ENCODE peak calls at places on chromosomes 13 and 19, in four cellular contexts. S is K562, O is WTC11, N is SK-N-SH. Z is an unnamed sample.
A peak's percentile ranks its signal among the peaks of the same experiment; 100 is the strongest.

GRCh38 chr13:95898256-95898655 is 154.9 kb downstream of the UGGT2 start:
- DNase-seq in S (no peak), O (no peak), N (no peak), Z (no peak)

GRCh38 chr19:16445238-16446107 is 26.3 kb downstream of the EPS15L1 start:
- DNase-seq in S (no peak), O (no peak), N (no peak), Z (no peak)

GRCh38 chr19:1037553-1038115 is 2.3 kb upstream of the ABCA7 start:
- DNase-seq in O (no peak), N (no peak), S (no peak), Z (no peak)

GRCh38 chr19:29953352-29954247 is 11.6 kb downstream of the URI1 start:
- DNase-seq in N (no peak), S (no peak), O (no peak), Z (no peak)

GRCh38 chr13:41257535-41257934 is 5.8 kb downstream of the MTRF1 start:
- DNase-seq in O (no peak), N (no peak), S (no peak), Z (no peak)

GRCh38 chr19:10439588-10439987 is 19.2 kb downstream of the PDE4A start:
- DNase-seq in O (no peak), S (no peak), N (no peak), Z (no peak)

GRCh38 chr13:87684850-87685735 is 13.9 kb downstream of the SLITRK5 start:
- DNase-seq in S (no peak), N (no peak), O (no peak), Z (no peak)

GRCh38 chr13:22114630-22115311 is 443.9 kb downstream of the FGF9 start:
- DNase-seq in O (no peak), S (no peak), N (no peak), Z (no peak)

GRCh38 chr13:90414691-90415596 is 932.5 kb upstream of the MIR17HG start:
- DNase-seq in O (no peak), N (no peak), S (no peak), Z (no peak)

GRCh38 chr13:48278806-48279205 is 24.7 kb upstream of the RB1 start:
- DNase-seq in N (no peak), O (no peak), S (no peak), Z (no peak)

GRCh38 chr19:19600793-19601346 is 17.6 kb downstream of the PBX4 start:
- DNase-seq in N (no peak), O (no peak), S (no peak), Z (no peak)

GRCh38 chr19:30651066-30651465 is 278.9 kb downstream of the ZNF536 start:
- DNase-seq in S (no peak), O (no peak), N (no peak), Z (no peak)

GRCh38 chr13:87255394-87255793 is 415.8 kb upstream of the SLITRK5 start:
- DNase-seq in O (no peak), S (no peak), N (no peak), Z (no peak)

GRCh38 chr13:27170221-27170520 is 1.4 kb downstream of the USP12 start:
- DNase-seq in O (no peak), S (no peak), N (no peak), Z (no peak)

GRCh38 chr19:28497137-28497536 is 715.8 kb downstream of the UQCRFS1 start:
- DNase-seq in O (no peak), S (no peak), N (no peak), Z (no peak)

GRCh38 chr13:102770435-102770834 is 3.2 kb downstream of the TEX30 start:
- DNase-seq in N (no peak), O (no peak), S (no peak), Z (no peak)

GRCh38 chr13:49214917-49215376 is 5.2 kb upstream of the MLNR start:
- DNase-seq in S (no peak), O (peak; percentile 43), N (no peak), Z (no peak)

GRCh38 chr13:61036715-61037114 is 378.9 kb downstream of the PCDH20 start:
- DNase-seq in N (no peak), S (no peak), O (no peak), Z (no peak)

GRCh38 chr13:59483441-59484116 is 680.1 kb downstream of the DIAPH3 start:
- DNase-seq in S (no peak), O (peak; percentile 16), N (peak; percentile 48), Z (no peak)

GRCh38 chr19:39498262-39499081 is at the start of gene DLL3:
- DNase-seq in O (peak; percentile 52), N (peak; percentile 59), S (peak; percentile 44), Z (peak; percentile 57)
- TF ChIP-seq TEAD4 in O (no peak), N (no peak), S (no peak), Z (no peak)

DNA sequence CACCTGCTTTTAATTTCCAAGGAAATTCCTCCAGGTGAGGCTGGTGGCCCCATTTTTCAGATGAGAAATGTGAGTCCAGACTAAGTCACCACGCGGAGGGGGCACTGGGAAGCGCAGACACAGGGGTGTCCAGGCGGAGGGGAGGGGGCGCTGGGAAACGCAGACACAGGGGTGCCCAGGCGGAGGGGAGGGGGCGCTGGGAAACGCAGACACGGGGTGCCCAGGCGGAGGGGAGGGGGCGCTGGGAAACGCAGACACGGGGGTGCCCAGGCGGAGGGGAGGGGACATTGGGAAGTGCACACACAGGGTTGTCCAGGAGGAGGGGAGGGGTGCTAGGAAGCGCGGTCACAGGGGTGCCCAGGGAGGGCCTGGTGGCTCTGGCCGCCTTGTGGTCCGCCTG is 3.5 kb downstream of the GRK1 start:
- DNase-seq in N (no peak), S (no peak), O (peak; percentile 4), Z (no peak)
- TF ChIP-seq TEAD4 in N (no peak), S (no peak), O (no peak), Z (no peak)

GRCh38 chr19:4525563-4526002 is 7.3 kb upstream of the PLIN4 start:
- DNase-seq in N (no peak), S (no peak), O (no peak), Z (no peak)

GRCh38 chr19:4523306-4524110 is 5.2 kb upstream of the PLIN4 start:
- DNase-seq in S (peak; percentile 79), N (peak; percentile 86), O (peak; percentile 76), Z (peak; percentile 88)

GRCh38 chr19:4521888-4522242 is 3.6 kb upstream of the PLIN4 start:
- DNase-seq in O (no peak), S (no peak), N (no peak), Z (no peak)

GRCh38 chr19:4522291-4523002 is 4.2 kb upstream of the PLIN4 start:
- DNase-seq in S (no peak), O (no peak), N (no peak), Z (no peak)

DNA sequence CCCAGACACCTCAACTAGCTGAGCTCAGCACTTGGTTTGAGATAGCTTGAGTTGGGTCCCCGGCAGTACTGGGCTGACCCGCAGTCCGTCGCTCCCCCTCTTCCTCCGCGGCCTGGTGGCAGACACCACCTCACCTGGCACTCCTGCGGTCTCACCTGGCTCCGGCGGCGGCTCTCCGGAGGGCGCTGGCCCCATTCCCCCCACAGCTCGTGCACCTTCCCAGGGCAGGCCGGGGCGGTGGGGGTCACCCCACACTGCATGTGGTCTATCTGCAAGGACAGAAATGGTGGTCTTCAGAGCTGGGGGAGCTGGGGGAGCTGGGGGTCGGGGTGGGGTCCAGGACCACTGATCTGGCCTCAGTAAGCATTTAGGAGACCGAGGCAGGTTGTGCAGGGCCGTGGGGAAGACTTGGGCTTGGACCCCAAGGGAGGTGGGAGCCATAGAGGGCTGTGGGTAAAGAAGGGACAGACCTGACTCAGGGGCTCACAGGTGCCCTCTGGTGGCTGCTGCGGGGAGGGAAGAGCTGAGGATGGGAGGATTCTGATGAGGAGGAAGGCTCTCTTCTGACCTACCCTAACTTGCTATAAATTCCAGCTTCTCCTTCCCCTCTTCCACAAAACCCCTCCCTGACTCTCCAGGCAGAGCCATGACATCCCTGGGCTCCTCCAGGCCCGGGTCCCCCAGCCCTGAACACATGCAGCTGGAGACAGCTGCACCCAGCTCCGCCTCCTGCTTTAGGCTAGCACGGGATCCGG is 6.7 kb upstream of the PLIN4 start:
- DNase-seq in S (peak; percentile 77), N (peak; percentile 79), O (peak; percentile 87), Z (peak; percentile 95)
- TF ChIP-seq TEAD4 in S (no peak), N (no peak), O (no peak), Z (no peak)

GRCh38 chr19:3367572-3368440 is 1.4 kb downstream of the NFIC start:
- DNase-seq in S (peak; percentile 38), O (no peak), N (peak; percentile 56), Z (no peak)
- TF ChIP-seq TEAD4 in S (no peak), O (no peak), N (no peak), Z (no peak)

DNA sequence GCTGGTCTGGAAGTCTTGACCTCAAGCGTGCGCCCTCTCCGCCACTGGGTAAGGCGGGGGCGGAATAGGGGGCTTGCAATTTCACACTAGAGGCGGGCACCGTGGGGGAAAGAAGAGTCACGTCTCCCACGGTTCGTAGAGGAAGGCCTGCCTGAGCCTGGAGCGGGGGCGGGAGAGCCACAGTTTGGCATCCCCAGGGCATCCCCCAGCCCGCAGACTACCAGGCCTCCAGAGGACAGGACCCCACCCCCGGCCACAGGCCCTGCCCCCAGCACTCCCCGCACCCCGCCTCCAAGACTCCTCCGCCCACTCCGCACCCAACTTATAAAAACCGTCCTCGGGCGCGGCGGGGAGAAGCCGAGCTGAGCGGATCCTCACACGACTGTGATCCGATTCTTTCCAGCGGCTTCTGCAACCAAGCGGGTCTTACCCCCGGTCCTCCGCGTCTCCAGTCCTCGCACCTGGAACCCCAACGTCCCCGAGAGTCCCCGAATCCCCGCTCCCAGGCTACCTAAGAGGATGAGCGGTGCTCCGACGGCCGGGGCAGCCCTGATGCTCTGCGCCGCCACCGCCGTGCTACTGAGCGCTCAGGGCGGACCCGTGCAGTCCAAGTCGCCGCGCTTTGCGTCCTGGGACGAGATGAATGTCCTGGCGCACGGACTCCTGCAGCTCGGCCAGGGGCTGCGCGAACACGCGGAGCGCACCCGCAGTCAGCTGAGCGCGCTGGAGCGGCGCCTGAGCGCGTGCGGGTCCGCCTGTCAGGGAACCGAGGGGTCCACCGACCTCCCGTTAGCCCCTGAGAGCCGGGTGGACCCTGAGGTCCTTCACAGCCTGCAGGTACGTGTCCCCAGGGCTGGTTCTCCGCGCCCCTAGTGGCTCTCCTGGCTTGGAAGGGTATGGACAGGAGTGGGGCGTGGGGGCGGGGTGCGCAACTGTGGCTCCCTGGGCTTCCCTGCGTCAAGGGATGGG is at the start of gene ANGPTL4:
- DNase-seq in S (peak; percentile 63), N (peak; percentile 86), O (peak; percentile 68), Z (peak; percentile 85)
- TF ChIP-seq TEAD4 in S (no peak), N (no peak), O (no peak), Z (no peak)

GRCh38 chr19:17908244-17908643 is 24.6 kb upstream of the CCDC124 start:
- DNase-seq in O (no peak), N (no peak), S (no peak), Z (no peak)

GRCh38 chr19:17902701-17903100 is 30.1 kb upstream of the CCDC124 start:
- DNase-seq in N (no peak), O (no peak), S (no peak), Z (no peak)
- TF ChIP-seq TEAD4 in N (no peak), O (no peak), S (no peak), Z (no peak)

GRCh38 chr13:19591864-19592263 is 30.5 kb upstream of the TPTE2 start:
- DNase-seq in S (no peak), N (no peak), O (no peak), Z (no peak)
- TF ChIP-seq TEAD4 in S (no peak), N (no peak), O (no peak), Z (no peak)